ENCODE peak calls at places on chromosomes 5 and 9, in ten cellular contexts. A is fibroblast of lung, U is ascending aorta, P is IMR-90, T is sigmoid colon, C is H9, F is PC-9, X is epithelial cell of esophagus, D is astrocyte of the spinal cord, R is cardiac muscle cell. L is an unnamed sample.

GRCh38 chr5:83434929-83435328 is 36.6 kb upstream of the VCAN start:
- DNase-seq in A (peak), U (no peak), P (no peak), T (no peak), C (no peak), F (no peak), X (no peak), D (peak), R (no peak), L (no peak)

GRCh38 chr5:10460252-10460906 is 18.7 kb downstream of the ROPN1L start:
- DNase-seq in A (no peak), U (no peak), P (no peak), T (peak), C (no peak), F (peak), X (no peak), D (no peak), R (peak), L (no peak)

GRCh38 chr9:71909887-71910601 is 949 bp downstream of the ABHD17B start:
- DNase-seq in A (peak), U (no peak), P (peak), T (peak), C (peak), F (peak), X (peak), D (peak), R (peak), L (peak)

GRCh38 chr5:126508962-126509279 is 85.7 kb downstream of the GRAMD2B start:
- DNase-seq in A (peak), U (no peak), P (no peak), T (peak), C (no peak), F (no peak), X (peak), D (peak), R (peak), L (no peak)

GRCh38 chr9:97717866-97718265 is 20.7 kb upstream of the XPA start:
- DNase-seq in A (no peak), U (no peak), P (no peak), T (no peak), C (no peak), F (no peak), X (no peak), D (no peak), R (no peak), L (no peak)

GRCh38 chr9:123773783-123774182 is 156.1 kb downstream of the DENND1A start:
- DNase-seq in A (no peak), U (no peak), P (no peak), T (no peak), C (no peak), F (no peak), X (no peak), D (no peak), R (no peak), L (no peak)

GRCh38 chr9:136053757-136054142 is 41.3 kb downstream of the NACC2 start:
- DNase-seq in A (no peak), U (no peak), P (no peak), T (peak), C (no peak), F (no peak), X (no peak), D (no peak), R (no peak), L (no peak)

GRCh38 chr5:6728011-6728794 is 15.0 kb downstream of the TENT4A start:
- DNase-seq in A (no peak), U (no peak), P (no peak), T (no peak), C (no peak), F (no peak), X (no peak), D (no peak), R (no peak), L (no peak)

GRCh38 chr9:113154471-113154870 is 3.7 kb downstream of the SLC31A2 start:
- DNase-seq in A (peak), U (no peak), P (peak), T (peak), C (no peak), F (no peak), X (peak), D (peak), R (peak), L (no peak)

GRCh38 chr9:2755285-2755684 is 38.0 kb downstream of the KCNV2 start:
- DNase-seq in A (no peak), U (no peak), P (no peak), T (no peak), C (no peak), F (no peak), X (no peak), D (no peak), R (no peak), L (no peak)

GRCh38 chr9:120439147-120439546 is 140.8 kb downstream of the CDK5RAP2 start:
- DNase-seq in A (peak), U (no peak), P (peak), T (no peak), C (peak), F (no peak), X (peak), D (peak), R (peak), L (peak)

GRCh38 chr5:144313147-144313726 is 142.6 kb downstream of the KCTD16 start:
- DNase-seq in A (no peak), U (no peak), P (no peak), T (no peak), C (no peak), F (no peak), X (no peak), D (no peak), R (no peak), L (no peak)

GRCh38 chr9:98191615-98192502 is 578 bp downstream of the CORO2A start:
- DNase-seq in A (no peak), U (no peak), P (no peak), T (no peak), C (peak), F (peak), X (peak), D (no peak), R (no peak), L (no peak)

GRCh38 chr9:16335788-16336580 is 534.5 kb downstream of the BNC2 start:
- DNase-seq in A (peak), U (peak), P (peak), T (peak), C (no peak), F (peak), X (peak), D (peak), R (peak), L (no peak)

GRCh38 chr5:173514666-173515065 is 101.8 kb downstream of the BOD1 start:
- DNase-seq in A (no peak), U (no peak), P (no peak), T (no peak), C (no peak), F (no peak), X (no peak), D (no peak), R (no peak), L (no peak)

GRCh38 chr5:171453056-171453725 is 33.7 kb downstream of the FGF18 start:
- DNase-seq in A (no peak), U (no peak), P (no peak), T (no peak), C (peak), F (no peak), X (no peak), D (no peak), R (no peak), L (no peak)
- TF ChIP-seq CTCF in A (no peak), U (no peak), P (no peak), T (no peak), C (peak), F (no peak), X (no peak), D (no peak), R (no peak), L (no peak)

DNA sequence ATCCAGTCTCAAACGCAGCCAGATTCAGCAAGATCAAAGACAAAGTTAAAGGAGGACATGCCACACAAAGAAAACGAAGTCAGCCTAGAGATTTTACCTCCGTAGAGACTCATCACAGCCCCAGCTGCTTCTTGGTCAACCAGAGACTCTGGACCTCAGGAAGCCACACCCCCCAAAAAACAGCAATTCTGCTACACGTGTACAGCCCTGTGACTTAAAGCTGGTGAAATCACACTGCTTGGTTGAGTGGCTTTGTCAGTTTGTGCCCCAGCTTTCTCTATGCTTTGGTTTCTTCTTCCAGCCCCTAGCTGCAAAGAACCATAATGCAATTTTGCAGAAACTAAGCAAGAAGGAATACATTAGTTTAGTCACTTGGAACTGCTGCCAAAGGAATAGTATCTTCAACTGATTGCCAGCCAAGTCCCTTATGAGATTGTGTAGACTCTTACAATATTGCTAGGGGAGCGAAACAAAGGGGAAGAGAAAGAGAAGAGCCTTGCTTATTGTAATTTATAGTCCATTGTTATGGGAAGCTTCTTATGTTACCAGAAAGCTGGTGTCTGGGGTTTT is 158.8 kb upstream of the ZNF462 start:
- DNase-seq in A (peak), U (no peak), P (no peak), T (no peak), C (no peak), F (no peak), X (no peak), D (no peak), R (peak), L (no peak)
- TF ChIP-seq CTCF in A (no peak), U (no peak), P (no peak), T (no peak), C (no peak), F (no peak), X (no peak), D (no peak), R (no peak), L (no peak)

GRCh38 chr5:15948225-15948624 is 231.4 kb downstream of the MARCHF11 start:
- DNase-seq in A (peak), U (no peak), P (peak), T (no peak), C (no peak), F (no peak), X (peak), D (no peak), R (peak), L (no peak)
- TF ChIP-seq CTCF in A (no peak), U (no peak), P (no peak), T (no peak), C (no peak), F (no peak), X (peak), D (peak), R (peak), L (no peak)

DNA sequence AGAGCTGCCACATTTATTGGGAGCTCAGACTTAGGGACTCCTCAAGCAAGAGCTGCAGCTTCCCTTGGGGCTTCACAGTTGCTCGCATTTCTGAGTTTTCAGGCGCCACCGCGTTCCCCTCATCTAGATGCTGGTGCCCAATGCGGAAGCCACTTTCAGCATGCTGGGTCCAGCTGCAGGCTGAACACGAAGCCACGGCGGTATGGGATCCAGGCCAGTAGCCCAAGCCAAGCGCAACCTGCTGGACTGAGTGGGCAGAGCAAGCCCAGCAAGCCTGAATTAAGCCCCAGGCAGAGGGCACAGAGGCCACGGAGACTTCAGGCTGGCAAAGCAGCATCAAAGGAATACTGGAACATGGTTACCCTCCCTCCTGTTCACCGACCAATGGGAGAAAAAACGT is 391.5 kb downstream of the HTR1A start:
- DNase-seq in A (no peak), U (no peak), P (no peak), T (no peak), C (peak), F (no peak), X (no peak), D (no peak), R (no peak), L (no peak)
- TF ChIP-seq CTCF in A (no peak), U (no peak), P (no peak), T (no peak), C (peak), F (no peak), X (no peak), D (no peak), R (no peak), L (no peak)

DNA sequence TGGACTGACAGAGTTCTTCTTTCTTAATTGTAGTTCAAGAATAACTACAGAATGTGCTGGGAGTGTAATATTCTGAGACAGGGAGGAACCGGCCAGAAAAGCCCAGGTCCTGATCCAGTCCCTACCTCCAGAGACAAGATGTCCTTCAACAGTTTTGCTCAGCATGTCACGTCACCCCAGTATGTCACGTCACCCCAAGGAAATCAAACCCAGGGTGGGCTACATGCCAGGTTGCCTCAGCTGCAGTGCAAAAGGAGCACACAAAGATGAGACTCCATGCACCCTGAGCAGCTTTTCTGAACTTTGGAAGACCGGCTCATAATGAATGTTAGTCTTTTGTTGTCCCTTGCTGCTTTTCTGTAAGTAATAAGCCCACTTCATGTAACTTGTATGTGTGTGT is 25.9 kb upstream of the NIPAL4 start:
- DNase-seq in A (no peak), U (no peak), P (no peak), T (no peak), C (no peak), F (no peak), X (no peak), D (no peak), R (no peak), L (no peak)
- TF ChIP-seq CTCF in A (no peak), U (no peak), P (no peak), T (no peak), C (no peak), F (no peak), X (no peak), D (no peak), R (no peak), L (no peak)

DNA sequence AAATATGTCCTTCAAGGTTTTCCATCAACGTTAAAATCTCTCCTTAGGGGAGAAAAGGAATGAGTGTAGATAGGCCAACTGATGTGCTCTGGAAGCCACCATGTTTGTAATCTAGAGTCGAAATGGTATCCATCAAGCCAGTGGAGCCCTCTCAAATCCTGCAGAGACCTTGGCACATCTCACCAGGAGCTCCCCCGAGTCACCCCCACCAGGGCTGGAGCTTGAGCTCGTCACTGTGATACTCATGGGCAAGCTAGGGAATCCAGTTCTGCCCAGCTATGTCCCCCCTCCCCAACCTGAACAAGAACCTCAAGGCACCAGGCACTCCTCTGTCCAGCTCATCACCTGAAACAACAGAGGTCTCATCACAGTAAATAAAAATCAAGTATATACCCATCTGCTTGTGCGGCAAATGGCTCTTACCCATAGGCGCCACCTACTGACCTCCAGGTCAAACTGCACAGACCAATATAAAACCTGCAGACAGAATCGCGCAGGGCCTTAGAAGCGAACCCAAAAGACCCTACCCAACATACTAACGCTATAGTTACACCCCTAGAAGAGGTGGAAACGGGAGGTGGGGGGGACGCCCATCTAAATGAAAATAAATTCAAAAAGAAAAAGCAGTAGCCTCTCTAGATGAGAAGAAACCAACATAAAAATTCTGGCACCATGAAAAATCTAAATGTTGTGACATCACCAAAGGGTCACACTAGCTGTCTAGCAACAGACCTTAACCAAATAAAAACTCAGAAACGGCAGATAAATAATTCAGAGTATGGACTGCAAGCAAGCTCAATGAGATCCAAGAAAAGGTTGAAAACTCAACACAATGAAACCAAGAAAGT is 75.0 kb downstream of the TTC39B start:
- DNase-seq in A (peak), U (no peak), P (no peak), T (no peak), C (peak), F (no peak), X (peak), D (no peak), R (peak), L (no peak)
- TF ChIP-seq CTCF in A (peak), U (peak), P (peak), T (no peak), C (peak), F (peak), X (peak), D (peak), R (peak), L (peak)

L was measured in Caco-2.